ENCODE peak calls at places on chromosomes 6 and 20, in four cellular contexts. One of them, this sample, is unnamed.

GRCh38 chr6:150006961-150007464 is 18.3 kb downstream of the RAET1L start:
- DNase-seq in central memory CD4-positive, alpha-beta T cell: peak
- DNase-seq in AG08396: peak
- DNase-seq in tibial artery: no peak
- DNase-seq in this sample: no peak

GRCh38 chr6:127464881-127465459 is 5.8 kb upstream of the KIAA0408 start:
- DNase-seq in tibial artery: peak
- DNase-seq in central memory CD4-positive, alpha-beta T cell: peak
- DNase-seq in AG08396: peak
- DNase-seq in this sample: peak

GRCh38 chr6:90701146-90701781 is 114.4 kb upstream of the MAP3K7 start:
- DNase-seq in AG08396: no peak
- DNase-seq in tibial artery: no peak
- DNase-seq in central memory CD4-positive, alpha-beta T cell: no peak
- DNase-seq in this sample: no peak

GRCh38 chr20:19964289-19965263 is 52.6 kb upstream of the NAA20 start:
- DNase-seq in tibial artery: peak
- DNase-seq in central memory CD4-positive, alpha-beta T cell: no peak
- DNase-seq in AG08396: peak
- DNase-seq in this sample: peak

GRCh38 chr20:6693178-6693807 is 74.2 kb upstream of the BMP2 start:
- DNase-seq in central memory CD4-positive, alpha-beta T cell: no peak
- DNase-seq in AG08396: no peak
- DNase-seq in tibial artery: no peak
- DNase-seq in this sample: no peak

GRCh38 chr6:63263456-63263855 is 52.2 kb downstream of the FKBP1C start:
- DNase-seq in AG08396: no peak
- DNase-seq in tibial artery: no peak
- DNase-seq in central memory CD4-positive, alpha-beta T cell: no peak
- DNase-seq in this sample: no peak

GRCh38 chr6:167791036-167791779 is 35.5 kb upstream of the AFDN start:
- DNase-seq in tibial artery: no peak
- DNase-seq in AG08396: no peak
- DNase-seq in central memory CD4-positive, alpha-beta T cell: no peak
- DNase-seq in this sample: peak

GRCh38 chr20:57698867-57699275 is 10.9 kb downstream of the PMEPA1 start:
- DNase-seq in tibial artery: no peak
- DNase-seq in central memory CD4-positive, alpha-beta T cell: no peak
- DNase-seq in AG08396: no peak
- DNase-seq in this sample: peak

GRCh38 chr20:6818033-6818808 is 50.7 kb downstream of the BMP2 start:
- DNase-seq in AG08396: peak
- DNase-seq in tibial artery: no peak
- DNase-seq in central memory CD4-positive, alpha-beta T cell: no peak
- DNase-seq in this sample: no peak

GRCh38 chr6:65707134-65707826 is at the start of gene EYS:
- DNase-seq in central memory CD4-positive, alpha-beta T cell: no peak
- DNase-seq in AG08396: no peak
- DNase-seq in tibial artery: no peak
- DNase-seq in this sample: no peak

GRCh38 chr6:79608334-79609224 is 22.6 kb upstream of the SH3BGRL2 start:
- DNase-seq in central memory CD4-positive, alpha-beta T cell: no peak
- DNase-seq in AG08396: no peak
- DNase-seq in tibial artery: no peak
- DNase-seq in this sample: no peak

GRCh38 chr6:123810948-123811347 is 7.3 kb downstream of the NKAIN2 start:
- DNase-seq in AG08396: no peak
- DNase-seq in central memory CD4-positive, alpha-beta T cell: no peak
- DNase-seq in tibial artery: no peak
- DNase-seq in this sample: no peak

GRCh38 chr6:2478200-2478599 is 232.8 kb upstream of the GMDS start:
- DNase-seq in AG08396: no peak
- DNase-seq in tibial artery: no peak
- DNase-seq in central memory CD4-positive, alpha-beta T cell: no peak
- DNase-seq in this sample: no peak

GRCh38 chr20:46399401-46399800 is 7.0 kb downstream of the ELMO2 start:
- DNase-seq in AG08396: no peak
- DNase-seq in central memory CD4-positive, alpha-beta T cell: peak
- DNase-seq in tibial artery: no peak
- DNase-seq in this sample: no peak

GRCh38 chr6:77228279-77228678 is 235.0 kb downstream of the HTR1B start:
- DNase-seq in central memory CD4-positive, alpha-beta T cell: no peak
- DNase-seq in tibial artery: no peak
- DNase-seq in AG08396: no peak
- DNase-seq in this sample: no peak

GRCh38 chr20:21272279-21272678 is 30.9 kb upstream of the XRN2 start:
- DNase-seq in central memory CD4-positive, alpha-beta T cell: no peak
- DNase-seq in AG08396: no peak
- DNase-seq in tibial artery: no peak
- DNase-seq in this sample: no peak

GRCh38 chr20:6480328-6481030 is 287.0 kb upstream of the BMP2 start:
- DNase-seq in tibial artery: no peak
- DNase-seq in AG08396: no peak
- DNase-seq in central memory CD4-positive, alpha-beta T cell: no peak
- DNase-seq in this sample: no peak

GRCh38 chr20:38127011-38127621 is 38.0 kb downstream of the TGM2 start:
- DNase-seq in tibial artery: peak
- DNase-seq in AG08396: peak
- DNase-seq in central memory CD4-positive, alpha-beta T cell: no peak
- DNase-seq in this sample: peak

GRCh38 chr20:34526466-34526865 is 10.2 kb downstream of the DYNLRB1 start:
- DNase-seq in tibial artery: no peak
- DNase-seq in central memory CD4-positive, alpha-beta T cell: no peak
- DNase-seq in AG08396: no peak
- DNase-seq in this sample: no peak

GRCh38 chr6:100152201-100152600 is 158.2 kb upstream of the MCHR2 start:
- DNase-seq in tibial artery: no peak
- DNase-seq in AG08396: no peak
- DNase-seq in central memory CD4-positive, alpha-beta T cell: no peak
- DNase-seq in this sample: no peak

GRCh38 chr20:3661060-3661820 is 2.0 kb downstream of the GFRA4 start:
- DNase-seq in tibial artery: peak
- DNase-seq in central memory CD4-positive, alpha-beta T cell: no peak
- DNase-seq in AG08396: no peak
- DNase-seq in this sample: no peak